ENCODE peak calls at places on chromosomes 5 and 9, in six cellular contexts. I is IMR-90, A is mesenchymal stem cell, J is mesendoderm, T is H1, W is trophoblast cell. M is an unnamed sample.

GRCh38 chr5:126438871-126439270 is 15.7 kb downstream of the GRAMD2B start:
- DNase-seq in W (peak), T (no peak), A (no peak), J (no peak), I (peak), M (no peak)

GRCh38 chr9:130263601-130264413 is 1.8 kb upstream of the HMCN2 start:
- DNase-seq in I (no peak), J (peak), T (no peak), W (no peak), A (peak), M (no peak)

GRCh38 chr9:136725612-136726011 is 13.2 kb downstream of the DIPK1B start:
- DNase-seq in I (peak), J (no peak), T (no peak), A (peak), W (peak), M (no peak)

GRCh38 chr9:130237071-130237470 is 28.5 kb upstream of the HMCN2 start:
- DNase-seq in T (no peak), J (no peak), W (no peak), I (no peak), A (peak), M (no peak)

GRCh38 chr5:2708132-2708531 is 43.3 kb downstream of the IRX2 start:
- DNase-seq in J (no peak), I (no peak), T (no peak), W (no peak), A (no peak), M (no peak)

GRCh38 chr5:73499756-73500155 is 1.5 kb downstream of the BTF3 start:
- DNase-seq in J (no peak), T (no peak), I (no peak), A (no peak), W (no peak), M (no peak)

GRCh38 chr5:179256229-179257189 is 88.8 kb downstream of the ADAMTS2 start:
- DNase-seq in W (no peak), I (no peak), J (no peak), A (no peak), T (no peak), M (no peak)

GRCh38 chr5:13218518-13218917 is 726.0 kb downstream of the DNAH5 start:
- DNase-seq in A (no peak), I (no peak), W (no peak), J (peak), T (peak), M (no peak)

GRCh38 chr5:149656576-149657182 is 73.4 kb upstream of the PPARGC1B start:
- DNase-seq in A (no peak), I (no peak), T (peak), W (peak), J (peak), M (peak)

GRCh38 chr5:36651775-36652685 is 45.6 kb downstream of the SLC1A3 start:
- DNase-seq in I (no peak), J (no peak), A (no peak), T (no peak), W (no peak), M (no peak)

GRCh38 chr5:36656556-36656955 is 50.1 kb downstream of the SLC1A3 start:
- DNase-seq in A (no peak), W (no peak), I (no peak), T (no peak), J (no peak), M (no peak)

GRCh38 chr5:36655171-36655570 is 48.8 kb downstream of the SLC1A3 start:
- DNase-seq in T (no peak), A (no peak), W (no peak), J (no peak), I (no peak), M (peak)

GRCh38 chr5:36654598-36654997 is 48.2 kb downstream of the SLC1A3 start:
- DNase-seq in W (no peak), A (no peak), J (no peak), T (no peak), I (no peak), M (no peak)

DNA sequence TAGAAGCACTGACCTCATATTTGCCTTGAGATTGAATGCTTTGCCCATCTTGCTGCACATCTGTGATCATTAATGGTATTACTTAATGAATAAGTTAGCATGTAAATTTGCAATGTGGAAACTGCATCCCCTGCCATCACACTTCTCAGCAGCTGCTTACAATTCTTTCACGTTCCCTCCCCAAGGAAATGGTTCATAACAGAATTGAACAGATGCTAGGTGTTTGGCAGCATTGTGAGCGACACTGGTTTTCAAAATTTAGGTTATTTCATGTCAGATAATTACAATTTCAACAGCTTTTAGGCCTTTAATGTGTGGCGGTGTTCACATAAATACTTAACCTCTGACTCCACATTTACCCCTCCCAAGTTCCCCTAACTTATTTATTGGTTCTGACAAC is 46.6 kb downstream of the SLC1A3 start:
- DNase-seq in A (no peak), W (no peak), T (no peak), I (no peak), J (no peak), M (no peak)
- H2BK5ac ChIP-seq in A (no peak), W (no peak), T (no peak), I (no peak), J (no peak), M (no peak)

DNA sequence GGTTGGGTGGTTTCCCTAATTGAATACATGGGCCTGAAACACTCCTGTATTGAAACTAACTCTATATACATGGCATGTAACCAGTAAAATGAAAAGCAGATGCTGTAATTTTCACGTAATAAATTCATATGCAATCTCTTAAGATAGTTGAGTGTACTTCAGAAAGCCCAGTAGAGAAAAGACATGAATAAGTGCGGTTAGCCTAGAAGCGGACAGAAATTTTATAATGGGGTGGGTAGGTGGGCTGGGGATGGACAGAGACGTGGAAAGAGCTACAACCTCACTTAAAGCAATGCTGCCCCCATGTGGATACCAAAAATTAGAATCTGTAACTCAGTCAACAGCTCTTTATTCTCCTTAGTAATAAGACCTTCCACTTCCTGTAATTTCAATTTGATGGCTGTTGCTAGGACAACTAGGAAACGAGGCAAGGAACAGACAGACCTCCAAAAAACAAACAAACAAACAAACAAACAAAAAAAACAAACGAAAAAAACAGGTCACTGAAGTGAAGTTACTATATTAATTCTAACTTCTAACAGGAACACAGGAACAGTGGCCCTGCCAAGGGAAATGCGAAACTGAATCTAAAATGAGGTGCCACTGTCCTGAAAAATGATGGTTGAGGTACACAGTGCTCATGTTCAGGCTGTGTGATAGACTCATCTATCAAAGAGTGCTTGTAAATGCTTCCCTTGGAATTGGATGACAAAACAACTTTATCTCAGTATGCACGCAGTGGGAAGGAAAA is 103.4 kb upstream of the GNA14 start:
- DNase-seq in A (peak), T (no peak), W (peak), I (peak), J (peak), M (peak)
- H3K4me3 ChIP-seq in A (no peak), T (no peak), W (no peak), I (no peak), J (no peak), M (no peak)

GRCh38 chr5:124746916-124747769 is 704 bp upstream of the ZNF608 start:
- DNase-seq in J (peak), T (no peak), I (peak), A (peak), W (peak), M (peak)
- H3K9ac ChIP-seq in J (peak), T (peak), I (peak), A (peak), W (peak), M (no peak)

DNA sequence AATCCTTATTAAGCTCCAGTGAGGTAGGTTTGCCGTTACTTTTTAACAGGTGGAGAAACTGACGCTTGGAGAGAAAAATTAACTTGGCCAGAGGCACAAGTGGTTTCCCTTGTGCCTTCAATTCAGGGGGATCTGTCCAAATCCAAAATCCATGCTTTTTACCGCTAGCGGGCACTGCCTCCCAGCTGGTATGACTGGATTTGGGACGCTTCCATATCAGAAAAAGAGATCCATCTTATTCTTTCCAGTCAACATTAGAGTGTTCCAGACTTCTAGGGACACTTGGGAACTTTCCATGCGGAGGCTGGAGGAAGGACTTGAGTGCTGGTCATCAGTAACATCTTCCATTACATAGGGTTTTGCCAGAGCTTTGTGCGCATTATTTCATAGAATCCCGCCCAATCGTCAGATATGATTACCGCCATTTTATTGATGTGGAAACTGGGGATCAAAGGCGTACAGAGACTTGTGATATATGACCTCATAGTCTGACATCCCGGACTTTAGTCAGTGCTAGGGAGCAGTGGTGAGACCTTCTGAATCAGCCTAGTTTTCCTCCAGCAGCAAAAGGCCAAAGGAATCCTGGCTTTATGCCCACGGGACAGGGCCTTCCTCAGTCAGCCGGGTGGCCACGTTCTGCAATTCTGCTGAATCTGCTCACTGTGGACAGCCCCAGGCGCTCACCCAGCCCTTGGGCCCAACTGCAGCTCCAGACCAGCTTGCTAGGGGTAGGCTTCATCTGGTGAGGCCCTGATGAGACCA is 1.1 kb upstream of the GNPDA1 start:
- DNase-seq in T (no peak), A (peak), I (peak), J (no peak), W (peak), M (no peak)
- H2BK5ac ChIP-seq in T (no peak), A (no peak), I (no peak), J (no peak), W (no peak), M (no peak)

GRCh38 chr5:180470361-180470760 is 23.8 kb upstream of the CNOT6 start:
- DNase-seq in W (no peak), T (no peak), I (no peak), J (no peak), A (no peak), M (no peak)

GRCh38 chr5:180472269-180472668 is 21.9 kb upstream of the CNOT6 start:
- DNase-seq in A (no peak), J (no peak), T (no peak), I (no peak), W (no peak), M (no peak)

GRCh38 chr5:180469866-180470265 is 24.3 kb upstream of the CNOT6 start:
- DNase-seq in T (no peak), W (no peak), J (no peak), I (no peak), A (no peak), M (no peak)

GRCh38 chr5:180471866-180472265 is 22.3 kb upstream of the CNOT6 start:
- DNase-seq in W (no peak), T (no peak), I (no peak), J (no peak), A (no peak), M (no peak)

DNA sequence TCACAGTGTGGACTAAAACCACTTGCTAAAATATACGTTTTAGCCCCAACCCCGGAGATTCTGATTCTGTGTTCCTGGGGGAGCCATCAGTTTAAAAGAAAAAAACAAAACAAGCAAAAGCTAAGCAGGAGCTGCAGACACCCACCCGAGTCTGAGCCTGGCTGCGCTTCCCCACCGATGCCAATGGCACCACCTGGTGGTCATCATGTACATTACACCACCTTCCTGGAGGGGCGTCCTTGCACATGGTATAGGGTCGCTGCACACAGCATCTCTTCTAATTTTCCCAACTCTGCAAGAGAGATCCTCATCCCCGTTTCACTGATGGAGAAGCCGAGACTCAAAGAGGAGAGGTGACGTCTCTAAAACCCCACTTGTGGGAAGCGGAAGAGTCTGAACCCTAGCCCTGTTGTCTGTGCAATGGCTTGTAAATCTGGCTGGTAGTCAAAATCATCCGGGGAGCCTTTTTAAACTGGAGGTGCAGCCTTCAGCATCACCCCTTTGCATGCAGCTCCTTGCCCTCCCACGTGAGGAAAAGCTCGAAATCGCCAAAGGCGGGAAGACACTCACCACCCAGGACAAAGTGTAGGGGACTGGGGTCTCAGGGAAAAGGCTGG is 23.1 kb upstream of the CNOT6 start:
- DNase-seq in J (peak), T (no peak), W (peak), A (peak), I (peak), M (peak)
- H3K4me3 ChIP-seq in J (no peak), T (no peak), W (no peak), A (no peak), I (no peak), M (no peak)

DNA sequence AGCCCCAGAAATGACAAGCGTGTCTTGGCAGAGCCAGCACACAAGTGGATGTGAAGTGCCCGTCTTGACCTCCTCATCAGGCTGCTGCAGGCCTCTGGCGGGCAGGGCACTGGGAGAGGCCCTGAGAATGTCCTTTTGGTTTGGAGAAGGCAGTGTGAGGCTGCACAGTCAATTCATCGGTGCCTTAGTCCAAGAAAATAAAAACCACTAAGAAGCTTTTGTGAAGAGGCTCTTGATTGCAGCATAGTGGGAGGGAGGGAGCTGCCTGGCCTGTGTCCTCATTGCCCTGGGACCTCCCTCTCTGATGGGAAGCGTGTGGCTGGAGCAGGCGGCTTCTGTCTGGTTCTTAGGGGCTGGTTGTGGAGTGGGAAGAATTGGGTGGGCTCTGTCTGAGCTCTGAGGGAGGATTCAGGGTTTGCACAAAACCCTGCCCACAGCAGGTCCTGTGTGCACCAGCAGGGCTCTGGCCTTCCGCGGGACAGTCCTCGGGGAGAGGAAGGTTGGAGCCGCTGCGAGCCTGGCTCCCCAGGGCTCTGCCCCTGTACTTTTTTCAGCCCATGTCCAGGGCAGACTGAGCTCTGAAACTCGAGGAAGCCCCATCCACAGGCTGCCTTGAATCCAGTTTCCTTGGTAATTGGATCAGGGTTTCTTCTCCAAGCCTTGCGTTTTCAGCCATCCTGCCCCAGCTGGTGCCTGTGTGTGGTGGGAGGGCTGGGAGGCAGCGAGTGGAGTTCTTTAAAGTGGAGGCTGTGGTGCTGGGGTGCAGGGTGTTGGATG is 1.1 kb downstream of the HRCT1 start:
- DNase-seq in I (peak), A (peak), W (peak), J (peak), T (no peak), M (no peak)
- H3K9ac ChIP-seq in I (peak), A (peak), W (no peak), J (peak), T (no peak), M (no peak)